ENCODE peak calls at places on chromosomes 4 and X, in eight cellular contexts. N, Y, O, D, Z, L, R and G are unnamed samples.
A peak's percentile ranks its signal among the peaks of the same experiment; 100 is the strongest.

GRCh38 chr4:52718123-52718522 is 33.1 kb downstream of the ERVMER34-1 start:
- DNase-seq in N (no peak), Y (no peak), O (no peak), D (no peak), Z (no peak), L (no peak), R (no peak), G (no peak)

GRCh38 chr4:170234800-170235199 is 145.0 kb upstream of the AADAT start:
- DNase-seq in N (no peak), Y (no peak), O (no peak), D (no peak), Z (no peak), L (no peak), R (no peak), G (no peak)

GRCh38 chr4:56425518-56425917 is 9.9 kb downstream of the PPAT start:
- DNase-seq in N (no peak), Y (no peak), O (no peak), D (no peak), Z (no peak), L (no peak), R (no peak), G (no peak)

GRCh38 chrX:152641256-152641875 is 3.7 kb downstream of the GABRQ start:
- DNase-seq in N (no peak), Y (no peak), O (no peak), D (no peak), Z (no peak), L (no peak), R (no peak), G (no peak)

GRCh38 chrX:100410083-100410590 is at the start of gene PCDH19:
- DNase-seq in N (peak; percentile 27), Y (peak; percentile 54), O (no peak), D (peak; percentile 54), Z (no peak), L (peak; percentile 52), R (peak; percentile 58), G (peak; percentile 82)

GRCh38 chrX:20355187-20355586 is 88.5 kb upstream of the RPS6KA3 start:
- DNase-seq in N (no peak), Y (no peak), O (no peak), D (no peak), Z (no peak), L (no peak), R (no peak), G (no peak)

GRCh38 chr4:186445040-186445439 is 110.3 kb downstream of the MTNR1A start:
- DNase-seq in N (no peak), Y (no peak), O (no peak), D (no peak), Z (no peak), L (no peak), R (no peak), G (no peak)

GRCh38 chr4:152591361-152591760 is 55.5 kb upstream of the FBXW7 start:
- DNase-seq in N (peak; percentile 25), Y (peak; percentile 61), O (no peak), D (peak; percentile 30), Z (peak; percentile 70), L (peak; percentile 60), R (peak; percentile 27), G (no peak)

GRCh38 chrX:18448416-18448815 is 23.0 kb downstream of the CDKL5 start:
- DNase-seq in N (no peak), Y (no peak), O (no peak), D (no peak), Z (no peak), L (no peak), R (no peak), G (no peak)

GRCh38 chr4:8340721-8341680 is 71.4 kb downstream of the HTRA3 start:
- DNase-seq in N (peak; percentile 61), Y (peak; percentile 25), O (no peak), D (peak; percentile 81), Z (no peak), L (no peak), R (peak; percentile 87), G (no peak)

GRCh38 chr4:89497517-89498308 is 190.1 kb upstream of the GPRIN3 start:
- DNase-seq in N (no peak), Y (no peak), O (no peak), D (no peak), Z (no peak), L (no peak), R (no peak), G (no peak)

GRCh38 chr4:5500165-5500564 is 208.2 kb downstream of the EVC2 start:
- DNase-seq in N (no peak), Y (no peak), O (no peak), D (no peak), Z (no peak), L (no peak), R (no peak), G (no peak)

GRCh38 chrX:48852857-48853256 is 17.4 kb upstream of the PCSK1N start:
- DNase-seq in N (no peak), Y (no peak), O (no peak), D (no peak), Z (no peak), L (no peak), R (no peak), G (no peak)

DNA sequence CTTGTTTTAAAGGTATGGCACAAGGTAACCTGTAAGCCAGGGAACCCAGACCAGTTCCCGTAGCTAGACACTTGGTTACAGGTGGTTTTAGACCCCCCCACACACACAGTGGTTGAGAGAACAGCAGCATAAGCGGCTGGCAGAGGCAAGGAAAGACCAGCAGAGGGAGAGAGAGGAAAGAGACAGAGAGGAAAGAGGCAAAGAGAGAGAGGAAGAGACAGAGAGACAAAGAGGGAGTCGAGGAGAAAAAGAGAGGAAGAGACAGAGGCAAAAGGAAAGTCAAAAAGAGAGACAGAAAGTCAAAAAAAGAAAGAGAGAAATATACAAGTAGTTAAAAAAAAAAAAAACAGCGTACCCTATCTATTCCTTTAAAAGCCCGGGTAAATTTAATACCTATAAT is 19.5 kb upstream of the PCSK1N start:
- DNase-seq in N (no peak), Y (no peak), O (no peak), D (no peak), Z (no peak), L (no peak), R (no peak), G (no peak)
- TF ChIP-seq CTCF in N (no peak), Y (no peak), O (peak; percentile 70), D (no peak), Z (no peak), L (no peak), R (no peak), G (no peak)

GRCh38 chrX:45749375-45749774 is 548.7 kb upstream of the DIPK2B start:
- DNase-seq in N (no peak), Y (no peak), O (no peak), D (no peak), Z (no peak), L (no peak), R (no peak), G (no peak)
- TF ChIP-seq CTCF in N (peak; percentile 32), Y (no peak), O (peak; percentile 33), D (peak; percentile 22), Z (no peak), L (no peak), R (no peak), G (no peak)

DNA sequence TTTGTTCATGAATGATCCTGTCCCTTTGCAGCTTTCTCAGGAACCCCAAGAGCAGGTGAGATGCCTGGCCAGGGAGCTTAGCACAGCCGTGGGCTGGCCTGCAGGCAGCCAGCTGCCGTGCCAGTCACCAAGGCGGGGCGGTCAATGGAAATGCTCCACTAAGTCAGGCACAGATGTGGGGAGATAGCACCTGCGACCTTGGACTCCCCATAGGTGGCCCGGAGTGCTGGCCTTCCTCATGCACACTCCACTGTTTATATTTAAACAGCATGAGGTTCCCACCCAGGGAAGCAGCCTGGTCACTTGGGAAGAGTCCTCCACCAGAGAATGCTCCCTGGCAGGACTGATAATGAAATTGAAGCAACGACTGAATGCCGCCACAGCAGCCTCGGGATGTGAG is 14.2 kb upstream of the ADRA2C start:
- DNase-seq in N (no peak), Y (no peak), O (no peak), D (no peak), Z (no peak), L (no peak), R (no peak), G (no peak)
- TF ChIP-seq CTCF in N (no peak), Y (no peak), O (no peak), D (no peak), Z (no peak), L (no peak), R (no peak), G (no peak)

GRCh38 chr4:6908397-6909112 is 1.1 kb upstream of the TBC1D14 start:
- DNase-seq in N (no peak), Y (no peak), O (no peak), D (no peak), Z (peak; percentile 54), L (no peak), R (no peak), G (no peak)

GRCh38 chr4:6909970-6910339 is 329 bp downstream of the TBC1D14 start:
- DNase-seq in N (no peak), Y (no peak), O (no peak), D (peak; percentile 42), Z (peak; percentile 76), L (peak; percentile 77), R (no peak), G (peak; percentile 45)

GRCh38 chr4:6910340-6910959 is 824 bp downstream of the TBC1D14 start:
- DNase-seq in N (no peak), Y (no peak), O (no peak), D (no peak), Z (peak; percentile 64), L (no peak), R (no peak), G (no peak)

GRCh38 chr4:6907658-6908191 is 1.9 kb upstream of the TBC1D14 start:
- DNase-seq in N (no peak), Y (peak; percentile 73), O (no peak), D (no peak), Z (peak; percentile 72), L (peak; percentile 77), R (no peak), G (no peak)

DNA sequence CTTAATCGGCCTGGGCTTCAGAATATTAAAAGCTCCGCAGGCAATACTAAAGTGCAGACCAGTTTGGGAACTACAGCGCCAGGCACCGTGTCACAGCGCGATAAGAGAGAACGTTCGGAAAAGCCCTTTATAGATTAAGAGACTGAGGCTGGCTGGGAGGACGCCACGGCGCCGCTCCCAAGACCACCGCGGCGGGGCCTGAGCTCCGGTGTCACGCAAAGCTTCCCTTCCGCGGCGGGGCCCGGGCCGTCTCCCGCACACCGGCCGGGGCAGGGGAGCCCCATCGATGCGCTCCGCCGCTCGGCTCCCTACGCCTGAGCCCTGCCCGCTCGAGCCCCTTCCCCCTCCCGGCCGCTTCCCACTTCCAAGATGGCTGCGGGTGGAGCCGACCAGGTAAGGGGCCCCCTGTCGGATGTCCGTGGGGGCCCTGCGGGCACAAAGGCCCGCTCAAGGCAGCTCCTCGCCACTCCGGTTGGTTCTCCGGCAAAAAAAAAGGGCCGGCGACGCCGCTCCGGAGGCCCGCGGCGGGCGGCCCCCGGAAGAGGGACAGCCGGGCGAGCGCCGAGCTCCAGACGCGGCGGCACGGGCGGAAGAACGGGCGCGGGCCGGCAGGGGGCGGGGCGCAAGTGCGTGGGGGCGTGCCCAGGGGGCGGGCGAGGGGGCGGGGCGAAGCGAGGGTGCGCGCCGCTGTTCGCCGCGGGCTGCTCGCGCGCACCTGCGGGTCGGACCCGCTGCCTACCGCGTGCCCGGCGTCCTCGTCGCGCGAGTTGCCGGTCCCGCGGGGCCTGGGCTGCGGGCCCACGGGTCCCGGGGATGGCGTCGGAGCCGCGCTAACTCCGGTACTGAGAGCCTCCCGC is at the start of gene TBC1D14:
- DNase-seq in N (peak; percentile 76), Y (peak; percentile 89), O (no peak), D (peak; percentile 90), Z (peak; percentile 93), L (peak; percentile 92), R (peak; percentile 91), G (peak; percentile 89)
- TF ChIP-seq CTCF in N (peak; percentile 79), Y (no peak), O (peak; percentile 36), D (peak; percentile 16), Z (peak; percentile 13), L (peak; percentile 16), R (no peak), G (no peak)